ENCODE peak calls at places on chromosomes 11 and 22, in four cellular contexts. G, W, C and N are unnamed samples.

GRCh38 chr11:6598555-6598954 is 4.9 kb downstream of the RRP8 start:
- DNase-seq in C (peak; percentile 62), W (no peak), G (no peak), N (no peak)

GRCh38 chr22:26892401-26893033 is 235.1 kb downstream of the MIAT start:
- DNase-seq in G (no peak), W (no peak), C (no peak), N (no peak)

GRCh38 chr11:75450826-75451783 is 18.1 kb upstream of the KLHL35 start:
- DNase-seq in W (peak; percentile 68), G (no peak), C (no peak), N (peak; percentile 68)

GRCh38 chr11:113562981-113563461 is 87.8 kb upstream of the DRD2 start:
- DNase-seq in G (no peak), C (no peak), W (no peak), N (no peak)

GRCh38 chr22:33917744-33918406 is 2.4 kb downstream of the LARGE1 start:
- DNase-seq in W (peak; percentile 39), C (peak; percentile 36), G (no peak), N (no peak)

GRCh38 chr11:26958650-26959049 is 35.3 kb upstream of the FIBIN start:
- DNase-seq in C (no peak), G (no peak), W (no peak), N (no peak)

GRCh38 chr11:60428517-60428916 is 855 bp upstream of the MS4A5 start:
- DNase-seq in W (no peak), G (peak; percentile 26), C (no peak), N (no peak)

GRCh38 chr11:92123540-92123939 is 101.1 kb upstream of the FAT3 start:
- DNase-seq in G (no peak), W (no peak), C (no peak), N (no peak)

GRCh38 chr11:44766112-44766971 is 39.6 kb downstream of the TSPAN18 start:
- DNase-seq in G (no peak), C (no peak), W (peak; percentile 76), N (peak; percentile 45)

GRCh38 chr22:43171607-43172006 is 15.3 kb downstream of the TTLL12 start:
- DNase-seq in G (no peak), W (no peak), C (no peak), N (no peak)

GRCh38 chr11:111393096-111393495 is 14.0 kb upstream of the POU2AF1 start:
- DNase-seq in W (no peak), C (no peak), G (no peak), N (no peak)

GRCh38 chr11:44727373-44728084 is 767 bp downstream of the TSPAN18 start:
- DNase-seq in C (peak; percentile 16), W (peak; percentile 92), G (peak; percentile 57), N (peak; percentile 77)

GRCh38 chr11:6742260-6742659 is 29.5 kb downstream of the OR2AG2 start:
- DNase-seq in G (no peak), W (no peak), C (no peak), N (no peak)

GRCh38 chr22:20887375-20887774 is 28.6 kb downstream of the SNAP29 start:
- DNase-seq in W (peak; percentile 77), C (no peak), G (no peak), N (peak; percentile 52)

GRCh38 chr11:70604630-70605520 is 206.5 kb downstream of the CTTN start:
- DNase-seq in C (no peak), G (no peak), W (no peak), N (no peak)

GRCh38 chr22:28544431-28544868 is 135.2 kb downstream of the TTC28 start:
- DNase-seq in G (no peak), C (no peak), W (no peak), N (no peak)

GRCh38 chr11:93236741-93237675 is 39.2 kb upstream of the SLC36A4 start:
- DNase-seq in W (peak; percentile 51), G (peak; percentile 34), C (peak; percentile 55), N (peak; percentile 16)

GRCh38 chr11:23278121-23278520 is 417.8 kb upstream of the CCDC179 start:
- DNase-seq in G (no peak), C (no peak), W (no peak), N (no peak)

GRCh38 chr11:120505801-120506425 is 5.6 kb upstream of the GRIK4 start:
- DNase-seq in G (no peak), W (no peak), C (no peak), N (no peak)

GRCh38 chr22:48802576-48802975 is 1025.1 kb downstream of the BRD1 start:
- DNase-seq in W (no peak), C (no peak), G (no peak), N (no peak)

GRCh38 chr22:48798281-48799226 is 1029.1 kb downstream of the BRD1 start:
- DNase-seq in W (no peak), G (no peak), C (no peak), N (no peak)

GRCh38 chr22:48800886-48801607 is 1026.6 kb downstream of the BRD1 start:
- DNase-seq in W (no peak), G (no peak), C (no peak), N (no peak)

GRCh38 chr22:48799227-48799970 is 1028.3 kb downstream of the BRD1 start:
- DNase-seq in W (no peak), G (no peak), C (no peak), N (no peak)

DNA sequence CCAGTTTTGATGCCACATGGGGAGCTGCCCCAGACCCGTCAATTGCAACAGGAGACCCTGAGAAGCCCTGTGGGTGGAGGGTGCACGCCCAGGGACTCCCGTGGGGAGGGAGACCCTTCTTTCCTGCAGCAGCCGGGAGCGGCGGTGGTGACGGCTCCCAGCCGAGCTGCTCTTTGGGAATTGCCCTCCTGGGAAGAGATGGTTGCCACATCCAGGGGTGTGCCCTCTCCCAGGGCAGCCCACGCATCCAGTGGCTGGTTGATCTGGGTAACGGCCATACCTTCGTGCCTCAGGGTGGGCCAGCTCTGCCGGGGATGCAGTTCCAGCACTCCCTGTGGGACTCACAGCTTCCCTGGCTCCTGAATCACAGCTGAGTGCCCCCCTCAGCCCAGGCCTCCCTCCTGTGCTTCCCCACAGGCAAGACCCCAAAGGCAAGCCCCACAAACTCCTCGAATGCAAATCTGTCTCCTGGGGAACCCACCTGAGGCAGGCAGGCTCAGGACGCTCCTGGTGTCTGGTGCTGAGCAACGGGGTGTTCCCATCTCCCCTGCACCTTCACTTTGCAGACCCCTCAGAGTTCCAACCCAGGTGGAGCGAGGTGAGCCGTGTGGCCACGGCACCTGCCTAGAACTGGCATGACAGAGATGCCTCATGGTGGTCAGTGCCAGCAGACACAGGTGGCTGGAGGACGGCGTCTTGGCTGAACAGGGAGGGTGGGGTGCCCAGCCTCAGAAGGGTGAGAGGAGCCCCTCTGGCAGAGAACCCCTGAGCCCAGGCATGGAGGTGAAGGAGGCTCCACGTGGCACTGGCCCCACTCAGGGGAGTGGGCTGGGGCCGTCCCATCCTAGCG is 1027.4 kb downstream of the BRD1 start:
- DNase-seq in W (no peak), G (no peak), C (no peak), N (no peak)
- TF ChIP-seq ELF1 in W (no peak), G (no peak), C (no peak), N (no peak)

GRCh38 chr22:40499187-40499753 is 128.9 kb downstream of the SGSM3 start:
- DNase-seq in W (peak; percentile 14), G (peak; percentile 79), C (peak; percentile 84), N (peak; percentile 40)
- TF ChIP-seq ELF1 in W (no peak), G (no peak), C (no peak), N (no peak)

GRCh38 chr22:32685527-32685926 is 116.0 kb upstream of the TIMP3 start:
- DNase-seq in W (no peak), G (no peak), C (no peak), N (no peak)
- TF ChIP-seq ELF1 in W (no peak), G (no peak), C (no peak), N (no peak)

GRCh38 chr11:125301301-125301700 is 136.8 kb downstream of the PKNOX2 start:
- DNase-seq in W (no peak), C (no peak), G (no peak), N (no peak)

GRCh38 chr11:125303186-125303585 is 138.6 kb downstream of the PKNOX2 start:
- DNase-seq in G (no peak), W (no peak), C (no peak), N (no peak)

GRCh38 chr11:125304876-125305275 is 140.3 kb downstream of the PKNOX2 start:
- DNase-seq in C (no peak), W (no peak), G (no peak), N (no peak)

GRCh38 chr11:125304111-125304639 is 139.6 kb downstream of the PKNOX2 start:
- DNase-seq in G (no peak), C (no peak), W (peak; percentile 39), N (no peak)

DNA sequence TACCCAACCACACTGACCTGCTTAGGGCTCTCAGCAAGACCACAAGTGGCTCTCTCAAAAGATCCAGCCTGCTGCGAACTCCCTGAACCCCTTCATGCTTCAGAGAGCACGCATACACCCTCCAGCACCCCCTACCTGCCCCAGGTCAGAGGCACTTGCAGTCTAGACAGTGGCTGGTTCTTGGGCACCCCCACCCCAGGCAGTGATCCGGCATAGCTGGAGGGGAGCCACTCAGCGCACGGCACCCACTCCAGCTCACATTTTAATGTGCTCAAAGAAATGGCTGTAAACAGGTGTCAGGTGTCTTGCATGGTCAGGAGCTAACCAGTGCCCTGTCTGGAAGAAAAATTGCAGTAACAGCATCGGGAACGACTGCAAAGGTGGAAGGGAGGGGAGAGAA is 140.8 kb downstream of the PKNOX2 start:
- DNase-seq in W (no peak), G (no peak), C (no peak), N (no peak)
- TF ChIP-seq ELF1 in W (no peak), G (no peak), C (no peak), N (no peak)

GRCh38 chr22:19802881-19803735 is 42.5 kb downstream of the TBX1 start:
- DNase-seq in W (peak; percentile 19), G (no peak), C (no peak), N (no peak)
- TF ChIP-seq ELF1 in W (no peak), G (no peak), C (no peak), N (no peak)

DNA sequence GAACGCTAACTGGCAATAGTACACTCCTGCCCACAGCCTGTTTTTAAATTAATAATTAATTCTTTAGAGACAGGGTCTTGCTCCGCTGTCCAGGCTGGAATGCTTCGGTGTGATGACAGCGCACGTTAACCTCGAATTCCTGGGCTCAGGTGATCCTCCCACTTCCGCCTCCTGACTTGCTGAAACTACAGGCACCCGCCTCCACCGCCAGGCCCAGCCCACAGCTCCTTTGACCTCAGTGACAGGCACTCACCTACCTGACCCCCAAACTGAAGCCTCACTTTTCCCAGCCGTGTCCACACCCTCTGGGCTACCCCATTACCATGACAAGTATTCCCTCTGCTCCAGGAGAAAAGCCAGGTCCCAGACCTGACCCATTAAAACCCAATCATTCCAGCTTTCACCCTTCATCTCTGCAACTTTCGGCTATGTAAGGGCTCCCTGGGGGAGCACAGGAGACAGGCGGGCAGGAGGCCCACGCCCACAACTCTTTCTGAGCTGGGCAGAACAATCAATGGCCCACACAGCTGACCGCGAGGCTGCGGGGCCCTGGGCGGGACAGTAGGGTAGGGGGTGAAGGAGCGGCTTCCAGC is 730 bp downstream of the LMNTD2 start:
- DNase-seq in W (no peak), C (peak; percentile 81), G (peak; percentile 44), N (peak; percentile 75)
- TF ChIP-seq ELF1 in W (no peak), C (peak; percentile 78), G (no peak), N (no peak)

DNA sequence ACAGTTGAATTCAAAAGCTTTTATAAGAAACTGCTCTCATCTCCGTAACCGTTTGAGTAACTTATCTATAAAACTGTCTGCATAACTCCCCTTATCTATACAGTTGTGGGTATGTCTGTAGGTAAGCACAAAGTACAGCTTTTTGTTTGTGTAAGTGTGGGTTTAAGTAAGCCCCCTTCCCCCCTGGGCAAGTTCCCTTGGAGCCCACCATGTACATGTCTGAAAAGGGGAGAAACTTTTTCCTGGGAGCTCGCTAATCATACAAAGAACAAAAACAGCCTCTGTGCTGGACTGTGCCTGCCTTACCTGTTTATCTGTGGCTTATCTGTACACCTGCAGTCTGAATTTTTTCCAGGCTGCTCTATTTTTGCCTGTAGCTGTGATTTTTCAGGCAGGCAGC is 36.3 kb upstream of the TMEM45B start:
- DNase-seq in G (no peak), W (no peak), C (peak; percentile 60), N (no peak)
- TF ChIP-seq ELF1 in G (no peak), W (no peak), C (no peak), N (no peak)